ENCODE peak calls at places on chromosomes 2 and 18, in seven cellular contexts. H is stimulated activated CD8-positive, alpha-beta memory T cell treated with anti-CD3 and anti-CD28 coated beads, Interleukin-4, amount 100 ng/mL, for 1 hour; Z is NCI-H1417; R is MM.1S; E is fibroblast of pulmonary artery; I is activated CD8-positive, alpha-beta memory T cell treated with anti-CD3 and anti-CD28 coated beads, Interleukin-2, amount 50 U/mL, for 4 hours; X is neural crest cell. D is an unnamed sample.

GRCh38 chr2:27870724-27871123 is 19.5 kb downstream of the RBKS start:
- DNase-seq in H (no peak), Z (no peak), R (no peak), E (peak; percentile 28), I (no peak), X (no peak), D (no peak)

GRCh38 chr2:186780701-186781316 is 68.2 kb downstream of the ZSWIM2 start:
- DNase-seq in H (no peak), Z (peak; percentile 54), R (peak; percentile 11), E (peak; percentile 54), I (no peak), X (no peak), D (peak; percentile 14)

GRCh38 chr2:111057045-111057444 is 63.7 kb upstream of the BCL2L11 start:
- DNase-seq in H (no peak), Z (no peak), R (no peak), E (no peak), I (no peak), X (no peak), D (no peak)

GRCh38 chr2:156456616-156457015 is 20.4 kb downstream of the GPD2 start:
- DNase-seq in H (no peak), Z (no peak), R (no peak), E (no peak), I (no peak), X (no peak), D (no peak)

GRCh38 chr2:212970132-212970531 is 181.3 kb downstream of the IKZF2 start:
- DNase-seq in H (no peak), Z (no peak), R (no peak), E (peak; percentile 30), I (no peak), X (no peak), D (peak; percentile 75)

GRCh38 chr2:141508806-141509595 is 621.8 kb downstream of the LRP1B start:
- DNase-seq in H (no peak), Z (no peak), R (no peak), E (no peak), I (no peak), X (no peak), D (no peak)

GRCh38 chr2:215419113-215419512 is 16.8 kb downstream of the FN1 start:
- DNase-seq in H (no peak), Z (no peak), R (no peak), E (peak; percentile 51), I (no peak), X (no peak), D (no peak)

GRCh38 chr18:41829648-41830516 is 125.2 kb upstream of the PIK3C3 start:
- DNase-seq in H (no peak), Z (no peak), R (no peak), E (peak; percentile 31), I (no peak), X (no peak), D (peak; percentile 0)

GRCh38 chr2:84704505-84705244 is 176.2 kb downstream of the TRABD2A start:
- DNase-seq in H (no peak), Z (no peak), R (no peak), E (no peak), I (no peak), X (no peak), D (peak; percentile 56)

GRCh38 chr18:32258148-32258547 is 68.3 kb downstream of the MEP1B start:
- DNase-seq in H (no peak), Z (no peak), R (no peak), E (no peak), I (no peak), X (no peak), D (no peak)

GRCh38 chr2:177024760-177025159 is 187.8 kb upstream of the HNRNPA3 start:
- DNase-seq in H (no peak), Z (peak; percentile 73), R (no peak), E (no peak), I (no peak), X (no peak), D (no peak)

GRCh38 chr2:66433695-66433944 is 1.3 kb upstream of the MEIS1 start:
- DNase-seq in H (no peak), Z (no peak), R (no peak), E (no peak), I (no peak), X (no peak), D (no peak)

GRCh38 chr2:21118302-21118920 is 5.4 kb upstream of the TDRD15 start:
- DNase-seq in H (no peak), Z (peak; percentile 49), R (peak; percentile 59), E (peak; percentile 19), I (no peak), X (peak; percentile 20), D (peak; percentile 11)

GRCh38 chr2:234453216-234453615 is 43.7 kb downstream of the ARL4C start:
- DNase-seq in H (no peak), Z (no peak), R (no peak), E (no peak), I (no peak), X (no peak), D (no peak)

GRCh38 chr2:33126973-33127372 is 180.2 kb downstream of the LTBP1 start:
- DNase-seq in H (no peak), Z (no peak), R (no peak), E (no peak), I (no peak), X (no peak), D (peak; percentile 51)

GRCh38 chr2:130368786-130369185 is 12.9 kb downstream of the PTPN18 start:
- DNase-seq in H (no peak), Z (no peak), R (no peak), E (no peak), I (no peak), X (no peak), D (no peak)

GRCh38 chr2:62794791-62795190 is 89.3 kb downstream of the EHBP1 start:
- DNase-seq in H (no peak), Z (peak; percentile 69), R (no peak), E (peak; percentile 62), I (no peak), X (no peak), D (peak; percentile 33)

GRCh38 chr2:96523659-96524481 is 12.7 kb upstream of the ARID5A start:
- DNase-seq in H (no peak), Z (no peak), R (no peak), E (no peak), I (no peak), X (no peak), D (peak; percentile 91)

GRCh38 chr2:174858745-174859144 is 94.5 kb upstream of the CHRNA1 start:
- DNase-seq in H (no peak), Z (peak; percentile 2), R (no peak), E (no peak), I (no peak), X (no peak), D (no peak)

GRCh38 chr18:50162486-50163304 is 32.3 kb downstream of the MYO5B start:
- DNase-seq in H (no peak), Z (peak; percentile 39), R (no peak), E (no peak), I (no peak), X (no peak), D (no peak)

GRCh38 chr2:137873860-137874259 is 90.4 kb upstream of the HNMT start:
- DNase-seq in H (no peak), Z (peak; percentile 40), R (no peak), E (no peak), I (no peak), X (no peak), D (no peak)

GRCh38 chr2:203164311-203164935 is 74.4 kb upstream of the CYP20A1 start:
- DNase-seq in H (no peak), Z (no peak), R (no peak), E (no peak), I (no peak), X (no peak), D (peak; percentile 76)

GRCh38 chr18:3207565-3207964 is 12.2 kb downstream of the MYOM1 start:
- DNase-seq in H (no peak), Z (no peak), R (no peak), E (no peak), I (no peak), X (no peak), D (no peak)

GRCh38 chr2:11631462-11631861 is 38.5 kb downstream of the NTSR2 start:
- DNase-seq in H (no peak), Z (no peak), R (no peak), E (peak; percentile 3), I (no peak), X (no peak), D (no peak)

GRCh38 chr2:136051725-136052048 is 66.3 kb upstream of the DARS1 start:
- DNase-seq in H (no peak), Z (no peak), R (peak; percentile 27), E (no peak), I (no peak), X (no peak), D (no peak)

GRCh38 chr18:23143871-23144270 is 8.6 kb downstream of the CABLES1 start:
- DNase-seq in H (no peak), Z (no peak), R (no peak), E (peak; percentile 35), I (no peak), X (no peak), D (no peak)

GRCh38 chr2:133710613-133711012 is 142.3 kb upstream of the NCKAP5 start:
- DNase-seq in H (no peak), Z (peak; percentile 68), R (no peak), E (no peak), I (no peak), X (no peak), D (no peak)